ENCODE peak calls at places on chromosomes 6 and 20, in five cellular contexts. Z is T-helper 2 cell, M is RPMI7951, V is omental fat pad, R is GM23338. B is an unnamed sample.

GRCh38 chr6:52547647-52548352 is 29.1 kb downstream of the TRAM2 start:
- DNase-seq in M (peak), Z (no peak), V (no peak), R (no peak), B (no peak)

GRCh38 chr20:2804921-2805681 is 4.7 kb upstream of the CPXM1 start:
- DNase-seq in M (no peak), Z (no peak), R (peak), V (no peak), B (no peak)

GRCh38 chr20:25248501-25249172 is 752 bp downstream of the PYGB start:
- DNase-seq in V (no peak), M (peak), Z (no peak), R (peak), B (no peak)

GRCh38 chr20:38147751-38148150 is 17.3 kb downstream of the TGM2 start:
- DNase-seq in M (no peak), R (no peak), V (no peak), Z (no peak), B (no peak)

GRCh38 chr6:87925373-87926060 is 122.1 kb upstream of the SPACA1 start:
- DNase-seq in M (no peak), V (no peak), Z (no peak), R (no peak), B (no peak)

GRCh38 chr6:83417880-83418663 is 12.8 kb downstream of the ME1 start:
- DNase-seq in Z (no peak), R (peak), M (peak), V (no peak), B (no peak)

GRCh38 chr6:157873735-157874344 is 50.8 kb downstream of the SNX9 start:
- DNase-seq in Z (peak), R (peak), M (peak), V (peak), B (peak)

GRCh38 chr6:1701668-1702353 is 92.1 kb downstream of the FOXC1 start:
- DNase-seq in M (no peak), R (peak), Z (no peak), V (no peak), B (no peak)

GRCh38 chr6:157533397-157533814 is 152.4 kb downstream of the ZDHHC14 start:
- DNase-seq in M (no peak), R (peak), V (no peak), Z (no peak), B (no peak)

GRCh38 chr20:43558412-43559146 is at the start of gene SGK2:
- DNase-seq in V (no peak), R (no peak), Z (no peak), M (peak), B (no peak)

GRCh38 chr6:166760288-166760687 is 133.2 kb upstream of the RPS6KA2 start:
- DNase-seq in M (no peak), Z (peak), V (no peak), R (no peak), B (peak)

GRCh38 chr20:63121246-63121645 is 94.7 kb downstream of the YTHDF1 start:
- DNase-seq in M (no peak), V (no peak), Z (no peak), R (no peak), B (no peak)

GRCh38 chr6:30530013-30530412 is 26.3 kb downstream of the GNL1 start:
- DNase-seq in V (no peak), M (no peak), R (no peak), Z (no peak), B (no peak)

GRCh38 chr6:28922841-28923317 is 906 bp downstream of the TRIM27 start:
- DNase-seq in V (no peak), M (peak), R (peak), Z (peak), B (no peak)

GRCh38 chr6:27494103-27494502 is 21.2 kb upstream of the ZNF184 start:
- DNase-seq in Z (no peak), M (no peak), V (no peak), R (no peak), B (no peak)

GRCh38 chr6:3296537-3297453 is 38.0 kb downstream of the PSMG4 start:
- DNase-seq in Z (no peak), V (no peak), R (no peak), M (no peak), B (no peak)

GRCh38 chr6:7341271-7341670 is 28.3 kb upstream of the SSR1 start:
- DNase-seq in R (no peak), Z (no peak), M (no peak), V (no peak), B (no peak)

GRCh38 chr6:167275001-167275400 is 16.1 kb upstream of the UNC93A start:
- DNase-seq in R (no peak), Z (no peak), V (no peak), M (no peak), B (no peak)

GRCh38 chr6:15252205-15252604 is 6.3 kb downstream of the JARID2 start:
- DNase-seq in Z (no peak), V (no peak), M (no peak), R (no peak), B (no peak)

GRCh38 chr20:7113577-7114466 is 346.3 kb downstream of the BMP2 start:
- DNase-seq in V (no peak), M (peak), R (peak), Z (no peak), B (no peak)

B was measured in T-helper 9 cell.